ENCODE peak calls at places on chromosomes 6 and 20, in eight cellular contexts. K, P, Z, C, N, U, J and T are unnamed samples.

GRCh38 chr6:39980839-39981580 is 46.7 kb upstream of the MOCS1 start:
- DNase-seq in K (peak), P (peak), Z (peak), C (peak), N (no peak), U (no peak), J (peak), T (peak)

GRCh38 chr6:163735076-163735475 is 320.6 kb downstream of the QKI start:
- DNase-seq in K (no peak), P (no peak), Z (no peak), C (no peak), N (peak), U (no peak), J (no peak), T (peak)

GRCh38 chr20:58011106-58011946 is 217.1 kb downstream of the ANKRD60 start:
- DNase-seq in K (no peak), P (no peak), Z (no peak), C (no peak), N (no peak), U (no peak), J (no peak), T (no peak)

GRCh38 chr6:7264041-7264440 is 49.0 kb downstream of the SSR1 start:
- DNase-seq in K (no peak), P (no peak), Z (no peak), C (peak), N (peak), U (no peak), J (no peak), T (no peak)

GRCh38 chr6:7041511-7042026 is 66.2 kb upstream of the RREB1 start:
- DNase-seq in K (no peak), P (no peak), Z (no peak), C (no peak), N (no peak), U (no peak), J (no peak), T (no peak)

GRCh38 chr6:155123520-155123919 is 128.4 kb downstream of the TIAM2 start:
- DNase-seq in K (no peak), P (no peak), Z (no peak), C (no peak), N (no peak), U (no peak), J (no peak), T (no peak)

GRCh38 chr20:17843246-17844132 is 125.1 kb downstream of the SNX5 start:
- DNase-seq in K (no peak), P (peak), Z (peak), C (peak), N (peak), U (no peak), J (no peak), T (peak)

GRCh38 chr6:36028088-36028886 is 679 bp downstream of the MAPK14 start:
- DNase-seq in K (no peak), P (peak), Z (peak), C (peak), N (peak), U (peak), J (peak), T (peak)

GRCh38 chr6:111566873-111567517 is 38.7 kb downstream of the TRAF3IP2 start:
- DNase-seq in K (no peak), P (no peak), Z (no peak), C (peak), N (no peak), U (no peak), J (no peak), T (no peak)

GRCh38 chr6:2387445-2387844 is 142.0 kb upstream of the GMDS start:
- DNase-seq in K (no peak), P (no peak), Z (no peak), C (no peak), N (no peak), U (no peak), J (no peak), T (no peak)

GRCh38 chr20:54688476-54688875 is 213.1 kb downstream of the DOK5 start:
- DNase-seq in K (no peak), P (no peak), Z (no peak), C (no peak), N (no peak), U (no peak), J (no peak), T (no peak)

GRCh38 chr20:37995856-37996625 is 37.2 kb downstream of the TTI1 start:
- DNase-seq in K (no peak), P (no peak), Z (no peak), C (no peak), N (no peak), U (no peak), J (no peak), T (no peak)

GRCh38 chr6:53984163-53984562 is 127.1 kb upstream of the MLIP start:
- DNase-seq in K (no peak), P (peak), Z (peak), C (no peak), N (no peak), U (no peak), J (no peak), T (no peak)

GRCh38 chr6:155274533-155274932 is 10.7 kb downstream of the CLDN20 start:
- DNase-seq in K (no peak), P (peak), Z (peak), C (no peak), N (no peak), U (no peak), J (no peak), T (no peak)

GRCh38 chr6:157904999-157905398 is 76.7 kb upstream of the SYNJ2 start:
- DNase-seq in K (no peak), P (peak), Z (no peak), C (no peak), N (no peak), U (no peak), J (no peak), T (no peak)

GRCh38 chr6:18107061-18107460 is 15.4 kb downstream of the NHLRC1 start:
- DNase-seq in K (no peak), P (no peak), Z (no peak), C (no peak), N (no peak), U (no peak), J (no peak), T (no peak)

GRCh38 chr20:45402946-45403345 is 5.1 kb upstream of the DBNDD2 start:
- DNase-seq in K (no peak), P (peak), Z (peak), C (no peak), N (no peak), U (no peak), J (no peak), T (no peak)

GRCh38 chr20:37991506-37992302 is 41.6 kb downstream of the TTI1 start:
- DNase-seq in K (no peak), P (no peak), Z (no peak), C (no peak), N (no peak), U (no peak), J (no peak), T (no peak)

GRCh38 chr6:3005077-3005476 is 5.4 kb downstream of the NQO2 start:
- DNase-seq in K (no peak), P (no peak), Z (no peak), C (no peak), N (no peak), U (no peak), J (no peak), T (no peak)

GRCh38 chr6:17584241-17584803 is 15.8 kb upstream of the FAM8A1 start:
- DNase-seq in K (peak), P (peak), Z (peak), C (no peak), N (no peak), U (no peak), J (peak), T (no peak)

GRCh38 chr6:43669050-43669921 is 18.3 kb downstream of the MRPS18A start:
- DNase-seq in K (no peak), P (peak), Z (peak), C (peak), N (peak), U (no peak), J (no peak), T (peak)

GRCh38 chr6:165002866-165003265 is 306.5 kb downstream of the C6orf118 start:
- DNase-seq in K (no peak), P (no peak), Z (no peak), C (no peak), N (no peak), U (no peak), J (no peak), T (no peak)

GRCh38 chr6:56246544-56246940 is 838 bp downstream of the COL21A1 start:
- DNase-seq in K (no peak), P (no peak), Z (peak), C (peak), N (no peak), U (no peak), J (no peak), T (no peak)

GRCh38 chr6:145036848-145037567 is 698.3 kb downstream of the EPM2A start:
- DNase-seq in K (no peak), P (peak), Z (peak), C (no peak), N (no peak), U (no peak), J (no peak), T (no peak)

GRCh38 chr6:35400901-35401311 is 51.2 kb upstream of the FANCE start:
- DNase-seq in K (no peak), P (peak), Z (peak), C (no peak), N (no peak), U (no peak), J (peak), T (no peak)

GRCh38 chr20:3367125-3367524 is 40.3 kb downstream of the DNAAF9 start:
- DNase-seq in K (no peak), P (no peak), Z (no peak), C (no peak), N (no peak), U (no peak), J (no peak), T (no peak)

GRCh38 chr6:35209081-35209480 is 4.7 kb upstream of the SCUBE3 start:
- DNase-seq in K (no peak), P (no peak), Z (no peak), C (no peak), N (no peak), U (no peak), J (no peak), T (no peak)

GRCh38 chr6:42043787-42044475 is 6.4 kb upstream of the TAF8 start:
- DNase-seq in K (peak), P (peak), Z (peak), C (peak), N (peak), U (peak), J (peak), T (peak)
- H3K4me3 ChIP-seq in K (no peak), P (no peak), Z (no peak), C (no peak), N (no peak), U (peak), J (no peak), T (peak)

DNA sequence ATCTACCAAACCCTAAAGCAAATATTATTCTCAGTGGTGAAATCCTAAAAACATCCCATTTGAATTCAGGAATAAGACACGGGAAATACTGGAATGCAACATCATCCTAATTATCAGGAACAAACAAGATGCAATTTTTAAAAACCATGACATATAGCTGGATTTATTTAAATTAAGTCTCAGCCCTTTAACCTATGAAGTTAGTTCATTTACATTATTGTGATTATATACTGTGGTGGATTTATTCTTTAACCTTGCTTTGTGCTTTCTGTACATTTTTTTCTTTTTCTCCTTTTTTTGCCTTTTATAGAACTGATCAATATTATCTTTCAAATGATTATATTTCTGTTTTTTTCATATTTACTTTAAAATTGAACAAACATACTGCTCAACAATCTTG is 59.8 kb upstream of the ARMC2 start:
- DNase-seq in K (no peak), P (no peak), Z (no peak), C (no peak), N (no peak), U (no peak), J (no peak), T (no peak)
- H3K4me3 ChIP-seq in K (no peak), P (no peak), Z (no peak), C (no peak), N (no peak), U (no peak), J (no peak), T (no peak)

GRCh38 chr20:62302341-62303048 is at the start of gene ADRM1:
- DNase-seq in K (peak), P (peak), Z (peak), C (peak), N (peak), U (peak), J (peak), T (peak)

GRCh38 chr20:62303049-62303326 is 191 bp downstream of the ADRM1 start:
- DNase-seq in K (no peak), P (no peak), Z (no peak), C (no peak), N (no peak), U (no peak), J (no peak), T (no peak)

GRCh38 chr20:62300319-62300718 is 2.5 kb upstream of the ADRM1 start:
- DNase-seq in K (no peak), P (no peak), Z (no peak), C (no peak), N (no peak), U (no peak), J (no peak), T (no peak)

GRCh38 chr20:62301111-62301668 is 1.6 kb upstream of the ADRM1 start:
- DNase-seq in K (no peak), P (no peak), Z (no peak), C (peak), N (no peak), U (no peak), J (no peak), T (no peak)

GRCh38 chr20:62301773-62302340 is 940 bp upstream of the ADRM1 start:
- DNase-seq in K (peak), P (peak), Z (peak), C (peak), N (peak), U (peak), J (peak), T (peak)
- H3K4me3 ChIP-seq in K (peak), P (peak), Z (peak), C (peak), N (peak), U (peak), J (peak), T (peak)

DNA sequence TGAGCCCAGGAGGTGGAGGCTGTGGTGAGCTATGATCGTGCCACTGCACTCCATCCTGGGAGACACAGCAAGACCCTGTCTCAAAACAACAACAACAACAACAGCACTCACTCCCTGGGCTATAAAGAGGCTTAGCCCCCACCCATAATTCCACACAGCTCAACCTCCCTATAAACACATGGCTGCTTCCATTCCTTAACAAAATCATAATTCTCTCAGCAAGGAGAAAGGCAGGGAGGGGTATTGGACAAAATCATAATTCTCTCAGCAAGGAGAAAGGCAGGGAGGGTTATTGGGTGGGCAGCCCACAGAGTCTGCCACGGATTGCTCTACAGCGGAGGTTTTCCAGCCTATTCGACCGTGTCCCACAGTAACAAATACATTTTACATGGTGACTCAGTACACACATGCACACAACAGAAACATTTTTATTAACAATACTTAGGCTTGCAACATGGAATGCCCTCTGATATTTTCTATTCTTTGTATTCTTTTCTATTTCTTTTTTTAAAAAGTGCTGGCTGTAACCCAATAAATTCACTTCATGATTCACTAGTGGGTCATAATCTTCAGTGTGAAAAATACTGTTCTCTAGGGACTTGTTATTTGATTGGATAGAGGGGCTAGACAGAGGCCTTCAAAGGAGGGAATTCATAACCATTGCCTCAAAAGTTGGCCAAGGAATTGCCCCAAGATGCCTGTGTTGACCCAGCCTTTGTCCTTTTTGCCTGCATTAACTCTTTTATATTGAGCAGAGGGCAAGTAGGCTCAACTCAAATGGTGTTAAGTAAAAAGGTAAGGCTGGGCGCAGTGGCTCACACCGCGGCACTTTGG is 50.6 kb upstream of the ZMYND8 start:
- DNase-seq in K (no peak), P (peak), Z (peak), C (no peak), N (no peak), U (no peak), J (no peak), T (no peak)
- H3K4me3 ChIP-seq in K (no peak), P (no peak), Z (no peak), C (no peak), N (no peak), U (no peak), J (no peak), T (no peak)

GRCh38 chr20:63653041-63653973 is at the start of gene STMN3:
- DNase-seq in K (peak), P (peak), Z (peak), C (peak), N (peak), U (peak), J (peak), T (peak)

GRCh38 chr20:63651942-63652191 is 1.4 kb downstream of the STMN3 start:
- DNase-seq in K (peak), P (no peak), Z (no peak), C (peak), N (no peak), U (no peak), J (no peak), T (no peak)

GRCh38 chr20:63655249-63655648 is 2.0 kb upstream of the STMN3 start:
- DNase-seq in K (no peak), P (no peak), Z (no peak), C (no peak), N (no peak), U (no peak), J (no peak), T (no peak)

GRCh38 chr20:63652192-63652980 is 838 bp downstream of the STMN3 start:
- DNase-seq in K (peak), P (no peak), Z (no peak), C (peak), N (no peak), U (no peak), J (no peak), T (no peak)

DNA sequence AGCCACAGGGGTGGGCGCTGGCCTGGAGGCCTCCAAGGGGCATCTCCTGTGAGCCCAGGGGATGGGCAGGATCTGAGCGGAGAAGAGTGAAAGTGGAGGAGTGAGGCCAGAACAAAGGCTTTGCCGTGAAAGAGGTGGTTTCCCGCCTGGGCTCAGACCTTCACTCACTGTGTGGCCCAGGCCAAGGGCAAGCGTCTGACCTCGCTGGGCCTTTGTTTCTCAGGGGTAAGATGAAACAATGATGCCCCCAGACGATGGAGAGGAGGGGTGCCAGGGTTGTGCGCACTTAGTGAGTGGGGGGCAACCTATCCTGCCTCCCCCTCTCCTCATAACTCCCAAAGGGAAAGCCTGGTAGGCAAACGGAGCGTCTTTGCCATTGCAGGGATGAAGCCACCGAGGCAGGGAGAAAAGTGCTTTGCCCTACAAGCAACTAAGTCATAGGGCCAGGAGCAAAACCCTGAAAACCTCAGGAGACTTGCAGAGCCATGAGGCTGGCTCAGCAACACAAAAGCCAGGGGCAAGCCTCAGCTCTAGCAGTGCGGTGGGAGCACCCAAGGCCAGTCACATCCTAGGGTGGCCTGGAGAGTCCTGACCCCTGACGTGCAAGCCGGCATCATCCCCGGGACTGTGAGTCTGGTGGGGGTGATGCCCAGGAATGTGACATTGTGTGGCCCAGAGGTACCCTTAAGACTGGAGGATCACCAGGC is 903 bp upstream of the STMN3 start:
- DNase-seq in K (no peak), P (no peak), Z (no peak), C (no peak), N (no peak), U (no peak), J (no peak), T (no peak)
- H3K4me3 ChIP-seq in K (peak), P (no peak), Z (peak), C (no peak), N (peak), U (peak), J (no peak), T (peak)

GRCh38 chr6:130527173-130527572 is 161.4 kb downstream of the TMEM200A start:
- DNase-seq in K (no peak), P (no peak), Z (no peak), C (no peak), N (no peak), U (no peak), J (no peak), T (no peak)

GRCh38 chr6:130526466-130526865 is 160.6 kb downstream of the TMEM200A start:
- DNase-seq in K (no peak), P (no peak), Z (no peak), C (no peak), N (no peak), U (no peak), J (no peak), T (no peak)

GRCh38 chr6:130525378-130525777 is 159.6 kb downstream of the TMEM200A start:
- DNase-seq in K (no peak), P (no peak), Z (no peak), C (no peak), N (no peak), U (no peak), J (no peak), T (no peak)

GRCh38 chr6:130520801-130521200 is 155.0 kb downstream of the TMEM200A start:
- DNase-seq in K (no peak), P (no peak), Z (no peak), C (no peak), N (no peak), U (no peak), J (no peak), T (no peak)

GRCh38 chr6:130524552-130524951 is 158.7 kb downstream of the TMEM200A start:
- DNase-seq in K (no peak), P (no peak), Z (no peak), C (no peak), N (no peak), U (no peak), J (no peak), T (no peak)
- H3K4me3 ChIP-seq in K (no peak), P (no peak), Z (no peak), C (no peak), N (no peak), U (no peak), J (no peak), T (no peak)

DNA sequence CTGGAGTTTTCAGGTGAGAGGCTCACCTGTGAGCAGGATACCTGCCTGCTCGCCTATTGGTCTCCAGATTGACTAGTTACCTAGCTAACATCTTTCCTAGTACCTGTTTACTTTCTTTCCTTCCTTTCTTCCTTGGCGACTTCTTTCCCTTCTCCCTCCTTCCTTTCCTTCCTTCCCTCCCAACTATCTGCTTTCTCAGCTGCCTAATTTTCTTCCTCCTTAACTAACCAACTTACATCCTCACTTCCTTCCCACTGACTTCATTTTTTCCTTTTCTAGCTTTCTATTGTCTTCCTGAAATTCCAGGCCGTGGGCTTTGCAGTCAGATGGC is 285 bp downstream of the SGK2 start:
- DNase-seq in K (no peak), P (no peak), Z (no peak), C (no peak), N (no peak), U (no peak), J (no peak), T (no peak)
- H3K4me3 ChIP-seq in K (no peak), P (no peak), Z (no peak), C (no peak), N (no peak), U (no peak), J (no peak), T (no peak)

GRCh38 chr6:124535746-124536145 is 426.5 kb upstream of the RNF217 start:
- DNase-seq in K (no peak), P (peak), Z (peak), C (no peak), N (no peak), U (no peak), J (no peak), T (no peak)

GRCh38 chr6:124536792-124537191 is 425.4 kb upstream of the RNF217 start:
- DNase-seq in K (no peak), P (no peak), Z (peak), C (no peak), N (no peak), U (no peak), J (no peak), T (no peak)

GRCh38 chr6:124536157-124536556 is 426.1 kb upstream of the RNF217 start:
- DNase-seq in K (no peak), P (no peak), Z (no peak), C (no peak), N (no peak), U (no peak), J (no peak), T (no peak)

GRCh38 chr6:124541601-124542000 is 420.6 kb upstream of the RNF217 start:
- DNase-seq in K (no peak), P (no peak), Z (no peak), C (no peak), N (no peak), U (no peak), J (no peak), T (no peak)
- H3K4me3 ChIP-seq in K (no peak), P (no peak), Z (no peak), C (no peak), N (no peak), U (no peak), J (no peak), T (no peak)